ENCODE peak calls at places on chromosomes 3 and 15, in four cellular contexts. Z is IMR-90, Y is HepG2, O is K562. X is an unnamed sample.

GRCh38 chr3:196554205-196554604 is 14.1 kb downstream of the WDR53 start:
- DNase-seq in Z (no peak), Y (no peak), O (no peak), X (no peak)

GRCh38 chr15:48936666-48937065 is 27.1 kb downstream of the SHC4 start:
- DNase-seq in Z (peak; percentile 87), Y (no peak), O (no peak), X (no peak)

GRCh38 chr15:47288794-47289193 is 428.5 kb upstream of the SEMA6D start:
- DNase-seq in Z (no peak), Y (no peak), O (no peak), X (no peak)

GRCh38 chr3:47079432-47079831 is 84.5 kb downstream of the SETD2 start:
- DNase-seq in Z (no peak), Y (no peak), O (no peak), X (no peak)

GRCh38 chr3:171614318-171614967 is 154.2 kb upstream of the TNIK start:
- DNase-seq in Z (peak; percentile 41), Y (peak; percentile 4), O (peak; percentile 57), X (no peak)

GRCh38 chr3:188188911-188189310 is 35.0 kb downstream of the LPP start:
- DNase-seq in Z (no peak), Y (no peak), O (no peak), X (no peak)

GRCh38 chr3:174640932-174641331 is 218.2 kb upstream of the NAALADL2 start:
- DNase-seq in Z (no peak), Y (no peak), O (no peak), X (no peak)

GRCh38 chr15:91589360-91589759 is 264.1 kb upstream of the SLCO3A1 start:
- DNase-seq in Z (no peak), Y (peak; percentile 10), O (no peak), X (no peak)

GRCh38 chr15:51621917-51622268 is 678 bp downstream of the DMXL2 start:
- DNase-seq in Z (peak; percentile 57), Y (peak; percentile 7), O (no peak), X (peak; percentile 69)

GRCh38 chr3:166304509-166305063 is 467.4 kb upstream of the BCHE start:
- DNase-seq in Z (no peak), Y (no peak), O (no peak), X (no peak)

GRCh38 chr15:59657635-59658125 is 365 bp upstream of the GTF2A2 start:
- DNase-seq in Z (no peak), Y (no peak), O (no peak), X (no peak)

GRCh38 chr3:99690761-99691369 is 52.5 kb downstream of the COL8A1 start:
- DNase-seq in Z (no peak), Y (no peak), O (no peak), X (no peak)

GRCh38 chr3:126158912-126159227 is 21.5 kb downstream of the ALDH1L1 start:
- DNase-seq in Z (no peak), Y (no peak), O (no peak), X (no peak)

GRCh38 chr3:149449799-149450198 is 24.7 kb upstream of the TM4SF4 start:
- DNase-seq in Z (peak; percentile 30), Y (no peak), O (no peak), X (no peak)

GRCh38 chr3:169227911-169228310 is 435.6 kb downstream of the MECOM start:
- DNase-seq in Z (peak; percentile 71), Y (no peak), O (no peak), X (no peak)

GRCh38 chr15:95475067-95475466 is 855.4 kb upstream of the NR2F2 start:
- DNase-seq in Z (no peak), Y (no peak), O (no peak), X (no peak)

GRCh38 chr15:71228403-71228802 is 113.1 kb downstream of the THSD4 start:
- DNase-seq in Z (peak; percentile 70), Y (no peak), O (no peak), X (no peak)

GRCh38 chr3:14991818-14992612 is 44.6 kb downstream of the NR2C2 start:
- DNase-seq in Z (peak; percentile 18), Y (peak; percentile 7), O (no peak), X (no peak)

GRCh38 chr3:72085036-72085435 is 300.1 kb upstream of the PROK2 start:
- DNase-seq in Z (no peak), Y (no peak), O (no peak), X (no peak)

GRCh38 chr3:72086712-72087093 is 301.8 kb upstream of the PROK2 start:
- DNase-seq in Z (no peak), Y (no peak), O (no peak), X (no peak)

GRCh38 chr3:72086051-72086711 is 301.2 kb upstream of the PROK2 start:
- DNase-seq in Z (peak; percentile 6), Y (no peak), O (peak; percentile 88), X (no peak)

GRCh38 chr3:72088486-72089025 is 303.6 kb upstream of the PROK2 start:
- DNase-seq in Z (no peak), Y (no peak), O (no peak), X (peak; percentile 11)

DNA sequence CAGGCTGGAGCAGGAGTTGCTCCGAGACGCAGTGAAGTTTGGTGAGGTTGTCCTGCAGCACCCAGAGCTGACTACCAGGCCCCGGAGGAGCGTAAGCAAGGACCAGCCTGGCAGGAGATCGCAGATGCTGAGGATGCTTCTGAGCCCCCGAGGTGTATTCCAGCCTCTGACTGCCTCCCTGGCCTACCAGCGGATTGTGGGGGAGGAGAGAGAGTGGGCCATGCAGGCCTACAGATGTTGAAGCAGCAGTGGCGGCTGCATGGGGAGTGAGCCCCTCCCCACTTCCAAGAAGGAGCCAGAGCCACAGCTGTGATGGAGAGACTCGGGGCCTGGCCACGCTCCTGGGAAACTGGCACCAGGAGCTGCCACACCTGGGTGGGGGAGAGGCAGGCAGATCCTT is 302.5 kb upstream of the PROK2 start:
- DNase-seq in Z (no peak), Y (no peak), O (no peak), X (no peak)
- H3K4me1 ChIP-seq in Z (no peaks in the 10 kb centered on the region), Y (peaks cover 2% of the 10 kb centered on the region), O (peaks cover 40% of the 10 kb centered on the region), X (no peaks in the 10 kb centered on the region)

GRCh38 chr15:42619641-42620371 is 44.4 kb downstream of the STARD9 start:
- DNase-seq in Z (no peak), Y (no peak), O (no peak), X (no peak)
- TF ChIP-seq MAZ in Z (no peak), Y (no peak), O (no peak), X (no peak)

GRCh38 chr3:182242563-182242962 is 530.8 kb downstream of the SOX2 start:
- DNase-seq in Z (no peak), Y (no peak), O (no peak), X (no peak)
- H3K4me1 ChIP-seq in Z (no peaks in the 10 kb centered on the region), Y (peaks cover 43% of the 10 kb centered on the region), O (no peaks in the 10 kb centered on the region), X (no peaks in the 10 kb centered on the region)

DNA sequence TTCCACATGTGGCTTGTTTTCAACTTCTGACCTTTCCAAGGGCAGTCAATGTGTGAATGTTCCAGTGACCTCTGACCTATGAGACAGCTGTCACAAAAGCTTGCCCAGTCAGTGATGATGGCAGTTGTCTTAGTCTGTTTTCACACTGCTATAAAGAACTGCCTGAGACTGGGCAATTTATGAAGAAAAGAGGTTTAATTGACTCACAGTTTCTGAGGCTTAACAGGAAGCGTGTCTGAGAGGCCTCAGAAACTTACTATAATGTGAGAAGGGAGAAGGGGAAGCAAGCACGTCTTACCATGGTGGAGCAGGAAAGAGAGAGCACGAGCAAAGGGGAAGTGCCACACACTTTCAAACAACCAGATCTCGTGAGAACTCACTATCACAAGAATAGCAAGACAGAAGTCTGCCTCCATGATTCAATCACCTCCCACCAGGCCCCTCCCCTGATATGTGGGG is 95.6 kb downstream of the ECT2 start:
- DNase-seq in Z (no peak), Y (no peak), O (no peak), X (no peak)
- TF ChIP-seq MAZ in Z (no peak), Y (no peak), O (no peak), X (no peak)

GRCh38 chr3:186882125-186882524 is 39.6 kb downstream of the ADIPOQ start:
- DNase-seq in Z (no peak), Y (no peak), O (no peak), X (no peak)

GRCh38 chr3:186883686-186884058 is 41.2 kb downstream of the ADIPOQ start:
- DNase-seq in Z (no peak), Y (no peak), O (no peak), X (no peak)

GRCh38 chr3:186886202-186886820 is 43.8 kb downstream of the ADIPOQ start:
- DNase-seq in Z (no peak), Y (no peak), O (no peak), X (no peak)

GRCh38 chr3:186880392-186880791 is 37.9 kb downstream of the ADIPOQ start:
- DNase-seq in Z (no peak), Y (no peak), O (no peak), X (no peak)

GRCh38 chr3:186882881-186883685 is 40.6 kb downstream of the ADIPOQ start:
- DNase-seq in Z (peak; percentile 77), Y (peak; percentile 65), O (peak; percentile 60), X (peak; percentile 61)
- H3K4me1 ChIP-seq in Z (peaks cover 2% of the 10 kb centered on the region), Y (peaks cover 7% of the 10 kb centered on the region), O (peaks cover 55% of the 10 kb centered on the region), X (peaks cover 19% of the 10 kb centered on the region)